ENCODE peak calls at places on chromosomes 2 and 18, in seven cellular contexts. One of them, this sample, is unnamed.

GRCh38 chr18:32730620-32731021 is 42.2 kb downstream of the KLHL14 start:
- DNase-seq in psoas muscle: no peak
- DNase-seq in Calu3: no peak
- DNase-seq in cardiac muscle cell: no peak
- DNase-seq in BJ: no peak
- DNase-seq in nephron progenitor cell: no peak
- DNase-seq in adrenal gland: no peak
- DNase-seq in this sample: peak

GRCh38 chr2:127526940-127527804 is 883 bp upstream of the IWS1 start:
- DNase-seq in psoas muscle: no peak
- DNase-seq in Calu3: peak
- DNase-seq in cardiac muscle cell: no peak
- DNase-seq in BJ: no peak
- DNase-seq in nephron progenitor cell: no peak
- DNase-seq in adrenal gland: no peak
- DNase-seq in this sample: no peak

GRCh38 chr2:190528521-190529001 is 6.0 kb downstream of the NEMP2 start:
- DNase-seq in psoas muscle: no peak
- DNase-seq in Calu3: no peak
- DNase-seq in cardiac muscle cell: no peak
- DNase-seq in BJ: peak
- DNase-seq in nephron progenitor cell: no peak
- DNase-seq in adrenal gland: no peak
- DNase-seq in this sample: no peak

GRCh38 chr2:156346731-156347130 is 14.2 kb upstream of the NR4A2 start:
- DNase-seq in psoas muscle: no peak
- DNase-seq in Calu3: no peak
- DNase-seq in cardiac muscle cell: no peak
- DNase-seq in BJ: no peak
- DNase-seq in nephron progenitor cell: no peak
- DNase-seq in adrenal gland: no peak
- DNase-seq in this sample: no peak

GRCh38 chr18:54786211-54786610 is 42.1 kb upstream of the RAB27B start:
- DNase-seq in psoas muscle: no peak
- DNase-seq in Calu3: no peak
- DNase-seq in cardiac muscle cell: no peak
- DNase-seq in BJ: no peak
- DNase-seq in nephron progenitor cell: no peak
- DNase-seq in adrenal gland: no peak
- DNase-seq in this sample: no peak

GRCh38 chr2:44926957-44927356 is 14.5 kb upstream of the SIX3 start:
- DNase-seq in psoas muscle: no peak
- DNase-seq in Calu3: no peak
- DNase-seq in cardiac muscle cell: no peak
- DNase-seq in BJ: no peak
- DNase-seq in nephron progenitor cell: no peak
- DNase-seq in adrenal gland: no peak
- DNase-seq in this sample: no peak

GRCh38 chr2:10432315-10433181 is 15.6 kb downstream of the ODC1 start:
- DNase-seq in psoas muscle: no peak
- DNase-seq in Calu3: no peak
- DNase-seq in cardiac muscle cell: peak
- DNase-seq in BJ: no peak
- DNase-seq in nephron progenitor cell: peak
- DNase-seq in adrenal gland: peak
- DNase-seq in this sample: peak

GRCh38 chr18:2330764-2331163 is 240.5 kb downstream of the METTL4 start:
- DNase-seq in psoas muscle: no peak
- DNase-seq in Calu3: no peak
- DNase-seq in cardiac muscle cell: no peak
- DNase-seq in BJ: no peak
- DNase-seq in nephron progenitor cell: no peak
- DNase-seq in adrenal gland: no peak
- DNase-seq in this sample: no peak

GRCh38 chr2:18961991-18962421 is 372.6 kb upstream of the NT5C1B start:
- DNase-seq in psoas muscle: no peak
- DNase-seq in Calu3: no peak
- DNase-seq in cardiac muscle cell: no peak
- DNase-seq in BJ: no peak
- DNase-seq in nephron progenitor cell: no peak
- DNase-seq in adrenal gland: no peak
- DNase-seq in this sample: no peak

GRCh38 chr18:41745166-41746049 is 209.6 kb upstream of the PIK3C3 start:
- DNase-seq in psoas muscle: peak
- DNase-seq in Calu3: peak
- DNase-seq in cardiac muscle cell: peak
- DNase-seq in BJ: no peak
- DNase-seq in nephron progenitor cell: peak
- DNase-seq in adrenal gland: peak
- DNase-seq in this sample: peak

GRCh38 chr2:163888591-163888990 is 152.8 kb upstream of the FIGN start:
- DNase-seq in psoas muscle: no peak
- DNase-seq in Calu3: no peak
- DNase-seq in cardiac muscle cell: no peak
- DNase-seq in BJ: no peak
- DNase-seq in nephron progenitor cell: no peak
- DNase-seq in adrenal gland: no peak
- DNase-seq in this sample: no peak

GRCh38 chr2:60581461-60582282 is 28.2 kb upstream of the BCL11A start:
- DNase-seq in psoas muscle: peak
- DNase-seq in Calu3: peak
- DNase-seq in cardiac muscle cell: peak
- DNase-seq in BJ: no peak
- DNase-seq in nephron progenitor cell: peak
- DNase-seq in adrenal gland: peak
- DNase-seq in this sample: peak

GRCh38 chr2:182115258-182115657 is 129.6 kb downstream of the PPP1R1C start:
- DNase-seq in psoas muscle: no peak
- DNase-seq in Calu3: no peak
- DNase-seq in cardiac muscle cell: no peak
- DNase-seq in BJ: no peak
- DNase-seq in nephron progenitor cell: no peak
- DNase-seq in adrenal gland: no peak
- DNase-seq in this sample: no peak

GRCh38 chr2:155372969-155373368 is 674.5 kb downstream of the KCNJ3 start:
- DNase-seq in psoas muscle: no peak
- DNase-seq in Calu3: no peak
- DNase-seq in cardiac muscle cell: peak
- DNase-seq in BJ: no peak
- DNase-seq in nephron progenitor cell: no peak
- DNase-seq in adrenal gland: no peak
- DNase-seq in this sample: peak

GRCh38 chr2:172643142-172643541 is 87.3 kb downstream of the PDK1 start:
- DNase-seq in psoas muscle: no peak
- DNase-seq in Calu3: no peak
- DNase-seq in cardiac muscle cell: no peak
- DNase-seq in BJ: no peak
- DNase-seq in nephron progenitor cell: no peak
- DNase-seq in adrenal gland: no peak
- DNase-seq in this sample: no peak

GRCh38 chr2:44268259-44268649 is 7.0 kb upstream of the SLC3A1 start:
- DNase-seq in psoas muscle: no peak
- DNase-seq in Calu3: peak
- DNase-seq in cardiac muscle cell: no peak
- DNase-seq in BJ: no peak
- DNase-seq in nephron progenitor cell: no peak
- DNase-seq in adrenal gland: no peak
- DNase-seq in this sample: no peak

GRCh38 chr2:102193074-102193473 is 6.3 kb downstream of the IL1RL2 start:
- DNase-seq in psoas muscle: no peak
- DNase-seq in Calu3: no peak
- DNase-seq in cardiac muscle cell: no peak
- DNase-seq in BJ: no peak
- DNase-seq in nephron progenitor cell: no peak
- DNase-seq in adrenal gland: no peak
- DNase-seq in this sample: no peak

GRCh38 chr2:176136375-176137248 is 7.1 kb downstream of the HOXD8 start:
- DNase-seq in psoas muscle: peak
- DNase-seq in Calu3: no peak
- DNase-seq in cardiac muscle cell: peak
- DNase-seq in BJ: no peak
- DNase-seq in nephron progenitor cell: peak
- DNase-seq in adrenal gland: peak
- DNase-seq in this sample: peak

GRCh38 chr2:108399479-108399878 is 21.7 kb downstream of the SULT1C4 start:
- DNase-seq in psoas muscle: no peak
- DNase-seq in Calu3: no peak
- DNase-seq in cardiac muscle cell: no peak
- DNase-seq in BJ: no peak
- DNase-seq in nephron progenitor cell: no peak
- DNase-seq in adrenal gland: no peak
- DNase-seq in this sample: no peak

GRCh38 chr18:23982154-23983071 is 32.1 kb upstream of the TTC39C start:
- DNase-seq in psoas muscle: peak
- DNase-seq in Calu3: peak
- DNase-seq in cardiac muscle cell: no peak
- DNase-seq in BJ: no peak
- DNase-seq in nephron progenitor cell: peak
- DNase-seq in adrenal gland: peak
- DNase-seq in this sample: peak

GRCh38 chr2:158458617-158458920 is 1.8 kb downstream of the PKP4 start:
- DNase-seq in psoas muscle: no peak
- DNase-seq in Calu3: no peak
- DNase-seq in cardiac muscle cell: no peak
- DNase-seq in BJ: no peak
- DNase-seq in nephron progenitor cell: no peak
- DNase-seq in adrenal gland: no peak
- DNase-seq in this sample: no peak

GRCh38 chr2:162221064-162221463 is 22.2 kb downstream of the FAP start:
- DNase-seq in psoas muscle: peak
- DNase-seq in Calu3: peak
- DNase-seq in cardiac muscle cell: peak
- DNase-seq in BJ: no peak
- DNase-seq in nephron progenitor cell: peak
- DNase-seq in adrenal gland: peak
- DNase-seq in this sample: peak

GRCh38 chr2:176470713-176471112 is 201.5 kb downstream of the MTX2 start:
- DNase-seq in psoas muscle: no peak
- DNase-seq in Calu3: no peak
- DNase-seq in cardiac muscle cell: no peak
- DNase-seq in BJ: no peak
- DNase-seq in nephron progenitor cell: no peak
- DNase-seq in adrenal gland: no peak
- DNase-seq in this sample: no peak

GRCh38 chr2:112591413-112591812 is 7.0 kb downstream of the CHCHD5 start:
- DNase-seq in psoas muscle: no peak
- DNase-seq in Calu3: no peak
- DNase-seq in cardiac muscle cell: no peak
- DNase-seq in BJ: no peak
- DNase-seq in nephron progenitor cell: no peak
- DNase-seq in adrenal gland: no peak
- DNase-seq in this sample: no peak
- TF ChIP-seq CTCF in psoas muscle: no peak
- TF ChIP-seq CTCF in Calu3: no peak
- TF ChIP-seq CTCF in cardiac muscle cell: no peak
- TF ChIP-seq CTCF in BJ: no peak
- TF ChIP-seq CTCF in nephron progenitor cell: no peak
- TF ChIP-seq CTCF in adrenal gland: no peak
- TF ChIP-seq CTCF in this sample: no peak

DNA sequence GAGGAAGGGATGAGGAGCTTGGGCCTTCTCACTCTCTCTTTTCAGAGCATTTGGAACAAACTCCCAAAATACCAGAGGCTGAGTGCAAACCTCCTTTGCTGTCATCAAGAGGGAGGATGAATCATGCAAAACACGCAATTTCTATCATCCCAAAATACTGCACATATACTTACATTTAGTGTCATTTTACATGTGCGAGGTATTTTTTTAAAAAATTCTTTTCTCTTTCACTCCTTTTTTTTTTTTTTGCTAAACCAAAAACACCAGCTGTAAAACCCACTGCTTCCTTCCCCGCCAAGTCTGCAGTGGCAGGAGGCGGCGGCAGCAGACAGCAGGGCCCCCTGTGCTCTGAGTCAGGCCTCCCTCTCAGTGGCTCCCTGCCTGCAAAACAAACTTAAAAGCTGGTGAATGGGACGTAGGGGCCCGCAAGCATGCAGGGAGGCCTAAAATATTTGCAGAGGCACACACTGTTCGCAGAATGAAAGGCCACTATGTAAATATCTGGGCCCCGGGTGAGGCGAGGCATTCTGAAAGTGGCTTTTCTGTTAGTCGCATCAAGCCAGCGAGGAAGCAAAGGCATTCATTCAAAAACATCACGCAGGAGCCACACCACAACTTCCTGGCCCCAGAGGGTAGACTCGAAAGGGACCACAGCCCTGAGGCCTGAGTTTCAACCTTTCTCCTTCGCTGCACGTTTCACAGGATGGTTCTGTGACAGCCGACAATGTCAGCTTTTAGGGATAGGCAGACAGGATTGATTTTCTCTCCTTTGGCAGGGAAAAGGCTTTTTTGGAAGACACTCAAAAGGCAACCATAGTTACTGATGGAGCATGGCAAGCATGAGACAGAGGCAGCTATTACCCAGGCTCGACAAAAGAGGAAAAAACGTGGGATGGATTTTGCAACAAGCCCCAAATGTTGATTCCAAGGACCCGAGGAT is 73.4 kb downstream of the ACTR2 start:
- DNase-seq in psoas muscle: peak
- DNase-seq in Calu3: no peak
- DNase-seq in cardiac muscle cell: peak
- DNase-seq in BJ: peak
- DNase-seq in nephron progenitor cell: no peak
- DNase-seq in adrenal gland: no peak
- DNase-seq in this sample: no peak
- TF ChIP-seq CTCF in psoas muscle: no peak
- TF ChIP-seq CTCF in Calu3: no peak
- TF ChIP-seq CTCF in cardiac muscle cell: peak
- TF ChIP-seq CTCF in BJ: peak
- TF ChIP-seq CTCF in nephron progenitor cell: no peak
- TF ChIP-seq CTCF in adrenal gland: no peak
- TF ChIP-seq CTCF in this sample: no peak

GRCh38 chr2:152525277-152525838 is 190.4 kb downstream of the FMNL2 start:
- DNase-seq in psoas muscle: peak
- DNase-seq in Calu3: no peak
- DNase-seq in cardiac muscle cell: no peak
- DNase-seq in BJ: no peak
- DNase-seq in nephron progenitor cell: no peak
- DNase-seq in adrenal gland: peak
- DNase-seq in this sample: peak
- TF ChIP-seq CTCF in psoas muscle: no peak
- TF ChIP-seq CTCF in Calu3: no peak
- TF ChIP-seq CTCF in cardiac muscle cell: no peak
- TF ChIP-seq CTCF in BJ: no peak
- TF ChIP-seq CTCF in nephron progenitor cell: no peak
- TF ChIP-seq CTCF in adrenal gland: no peak
- TF ChIP-seq CTCF in this sample: no peak

GRCh38 chr2:64996914-64997313 is 7.7 kb downstream of the SLC1A4 start:
- DNase-seq in psoas muscle: no peak
- DNase-seq in Calu3: no peak
- DNase-seq in cardiac muscle cell: no peak
- DNase-seq in BJ: no peak
- DNase-seq in nephron progenitor cell: no peak
- DNase-seq in adrenal gland: no peak
- DNase-seq in this sample: no peak
- TF ChIP-seq CTCF in psoas muscle: no peak
- TF ChIP-seq CTCF in Calu3: no peak
- TF ChIP-seq CTCF in cardiac muscle cell: no peak
- TF ChIP-seq CTCF in BJ: peak
- TF ChIP-seq CTCF in nephron progenitor cell: no peak
- TF ChIP-seq CTCF in adrenal gland: peak
- TF ChIP-seq CTCF in this sample: no peak

This sample was measured in endothelial cell of umbilical vein.